ENCODE peak calls at places on chromosomes 6 and 20, in eight cellular contexts. Q, K, Y, B, G, V, M and T are unnamed samples.
A peak's percentile ranks its signal among the peaks of the same experiment; 100 is the strongest.

GRCh38 chr6:36769161-36769675 is 70.0 kb downstream of the CPNE5 start:
- DNase-seq in B (no peak), Q (peak; percentile 81), Y (no peak), G (no peak), V (no peak), M (no peak), K (peak; percentile 52), T (no peak)

GRCh38 chr20:10565191-10565921 is 108.4 kb downstream of the JAG1 start:
- DNase-seq in Y (no peak), B (peak; percentile 47), G (no peak), Q (peak; percentile 57), K (peak; percentile 47), V (no peak), M (no peak), T (no peak)

GRCh38 chr20:23304616-23305015 is 46.0 kb upstream of the NXT1 start:
- DNase-seq in Q (no peak), Y (no peak), K (no peak), B (no peak), G (no peak), V (no peak), M (no peak), T (no peak)

GRCh38 chr6:36963451-36964290 is 9.1 kb downstream of the PI16 start:
- DNase-seq in B (peak; percentile 81), G (no peak), K (no peak), Q (no peak), Y (peak; percentile 99), M (no peak), V (peak; percentile 40), T (no peak)

GRCh38 chr20:51985753-51986152 is 183.4 kb upstream of the SALL4 start:
- DNase-seq in V (no peak), G (no peak), Y (no peak), B (no peak), M (no peak), Q (no peak), K (no peak), T (no peak)

GRCh38 chr6:186221-186965 is 105.9 kb upstream of the DUSP22 start:
- DNase-seq in Q (no peak), B (no peak), M (no peak), K (no peak), V (no peak), Y (no peak), G (no peak), T (no peak)

GRCh38 chr20:35601021-35601973 is 14.3 kb upstream of the SPAG4 start:
- DNase-seq in Y (peak; percentile 62), K (peak; percentile 72), B (peak; percentile 89), V (peak; percentile 78), G (peak; percentile 74), M (peak; percentile 68), Q (no peak), T (peak; percentile 79)

GRCh38 chr6:10205120-10205519 is 209.8 kb downstream of the TFAP2A start:
- DNase-seq in K (no peak), Y (no peak), Q (peak; percentile 4), M (no peak), B (no peak), G (no peak), V (no peak), T (no peak)

GRCh38 chr6:110325197-110325596 is 33.0 kb downstream of the METTL24 start:
- DNase-seq in V (no peak), K (no peak), G (no peak), M (no peak), B (no peak), Y (peak; percentile 23), Q (peak; percentile 41), T (no peak)

GRCh38 chr20:32972181-32973076 is 31.8 kb downstream of the SUN5 start:
- DNase-seq in V (peak; percentile 91), K (no peak), M (no peak), B (no peak), G (no peak), Y (no peak), Q (no peak), T (peak; percentile 94)

GRCh38 chr20:59645316-59645715 is 41.0 kb downstream of the PHACTR3 start:
- DNase-seq in V (no peak), K (no peak), M (no peak), Q (no peak), B (no peak), Y (no peak), G (no peak), T (no peak)

GRCh38 chr6:107698146-107698545 is 126.0 kb downstream of the SCML4 start:
- DNase-seq in V (no peak), B (no peak), Y (no peak), G (no peak), Q (no peak), M (no peak), K (no peak), T (no peak)

GRCh38 chr6:156464100-156464878 is 312.9 kb upstream of the ARID1B start:
- DNase-seq in K (no peak), Y (no peak), B (no peak), M (no peak), V (no peak), Q (no peak), G (no peak), T (no peak)
- H3K4me3 ChIP-seq in K (no peak overlapping the region), Y (no peak overlapping the region), B (no peak overlapping the region), M (no peak overlapping the region), V (no peak overlapping the region), Q (no peak overlapping the region), G (no peak overlapping the region), T (no peak overlapping the region)

DNA sequence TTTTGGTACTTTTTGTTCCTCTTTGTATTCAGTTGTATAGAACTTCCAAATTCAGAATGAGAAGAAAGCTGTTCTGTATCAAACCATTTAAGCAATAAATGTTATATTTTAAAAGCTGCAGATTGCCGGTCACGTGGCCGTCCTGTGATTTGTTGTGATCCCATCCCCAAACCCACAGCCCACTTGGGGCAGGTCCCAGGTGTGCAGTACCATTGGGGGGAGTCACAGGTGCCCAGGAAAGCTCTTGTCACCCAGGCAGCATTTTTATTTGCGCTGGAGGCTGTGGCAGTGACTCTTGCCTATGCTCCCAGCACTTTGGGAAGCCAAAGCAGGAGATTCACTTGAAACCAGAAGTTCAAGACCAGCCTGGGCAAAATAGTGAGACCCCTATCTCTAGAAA is 61.1 kb downstream of the SSR1 start:
- DNase-seq in Y (no peak), G (no peak), M (no peak), K (no peak), V (no peak), B (no peak), Q (no peak), T (no peak)
- H3K4me1 ChIP-seq in Y (peaks cover 12% of the 10 kb centered on the region), G (no peaks in the 10 kb centered on the region), M (no peaks in the 10 kb centered on the region), K (no peaks in the 10 kb centered on the region), V (no peaks in the 10 kb centered on the region), B (peaks cover 2% of the 10 kb centered on the region), Q (peaks cover 4% of the 10 kb centered on the region), T (no peaks in the 10 kb centered on the region)

GRCh38 chr6:104983296-104983695 is 26.4 kb downstream of the LIN28B start:
- DNase-seq in K (no peak), V (no peak), Y (no peak), B (no peak), G (no peak), M (no peak), Q (no peak), T (no peak)
- H3K27ac ChIP-seq in K (no peak overlapping the region), V (no peak overlapping the region), Y (no peak overlapping the region), B (no peak overlapping the region), G (no peak overlapping the region), M (no peak overlapping the region), Q (no peak overlapping the region), T (no peak overlapping the region)

DNA sequence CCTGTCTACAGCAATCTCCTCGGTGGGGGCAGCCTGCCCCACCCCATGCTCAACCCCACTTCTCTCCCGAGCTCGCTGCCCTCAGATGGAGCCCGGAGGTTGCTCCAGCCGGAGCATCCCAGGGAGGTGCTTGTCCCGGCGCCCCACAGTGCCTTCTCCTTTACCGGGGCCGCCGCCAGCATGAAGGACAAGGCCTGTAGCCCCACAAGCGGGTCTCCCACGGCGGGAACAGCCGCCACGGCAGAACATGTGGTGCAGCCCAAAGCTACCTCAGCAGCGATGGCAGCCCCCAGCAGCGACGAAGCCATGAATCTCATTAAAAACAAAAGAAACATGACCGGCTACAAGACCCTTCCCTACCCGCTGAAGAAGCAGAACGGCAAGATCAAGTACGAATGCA is 19.4 kb downstream of the PRDM1 start:
- DNase-seq in M (no peak), B (no peak), G (no peak), Q (no peak), Y (no peak), K (no peak), V (no peak), T (no peak)
- H3K4me3 ChIP-seq in M (no peak overlapping the region), B (no peak overlapping the region), G (no peak overlapping the region), Q (no peak overlapping the region), Y (no peak overlapping the region), K (no peak overlapping the region), V (no peak overlapping the region), T (no peak overlapping the region)

DNA sequence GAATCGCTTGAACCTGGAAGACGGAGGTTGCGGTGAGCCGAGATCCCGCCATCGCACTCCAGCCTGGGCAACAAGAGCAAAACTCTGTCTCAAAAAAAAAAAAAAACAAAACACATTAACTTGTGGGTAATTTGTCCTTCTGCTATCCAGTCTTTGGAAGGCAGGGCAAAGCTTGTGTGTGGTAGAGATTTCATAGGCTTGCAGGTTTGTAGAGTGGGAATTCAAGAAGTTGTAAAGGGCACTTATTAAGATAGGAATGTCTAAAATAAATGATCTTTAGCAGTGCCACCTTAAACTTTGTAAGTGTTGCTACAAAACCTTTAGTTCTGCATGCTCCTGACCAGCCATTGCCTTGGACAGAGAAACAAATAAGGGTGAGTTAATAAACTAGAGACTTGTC is 8.4 kb downstream of the VAPB start:
- DNase-seq in Q (no peak), V (no peak), Y (no peak), M (no peak), K (no peak), G (no peak), B (no peak), T (no peak)
- H3K4me1 ChIP-seq in Q (peaks cover 7% of the 10 kb centered on the region), V (peaks cover 93% of the 10 kb centered on the region), Y (peaks cover 36% of the 10 kb centered on the region), M (no peaks in the 10 kb centered on the region), K (peaks cover 88% of the 10 kb centered on the region), G (peaks cover 15% of the 10 kb centered on the region), B (peaks cover 4% of the 10 kb centered on the region), T (peaks cover 34% of the 10 kb centered on the region)

GRCh38 chr6:39755231-39755630 is 30.0 kb upstream of the KIF6 start:
- DNase-seq in V (no peak), Y (no peak), G (no peak), B (no peak), Q (no peak), M (no peak), K (no peak), T (no peak)

GRCh38 chr6:39752835-39753744 is 27.9 kb upstream of the KIF6 start:
- DNase-seq in M (no peak), B (no peak), Y (no peak), K (no peak), Q (no peak), G (no peak), V (no peak), T (no peak)

GRCh38 chr6:39754493-39755115 is 29.4 kb upstream of the KIF6 start:
- DNase-seq in B (peak; percentile 46), V (no peak), Y (no peak), G (no peak), M (no peak), K (no peak), Q (no peak), T (no peak)

GRCh38 chr6:39756582-39756981 is 31.4 kb upstream of the KIF6 start:
- DNase-seq in Q (no peak), K (peak; percentile 28), Y (no peak), V (no peak), B (no peak), M (no peak), G (no peak), T (no peak)

DNA sequence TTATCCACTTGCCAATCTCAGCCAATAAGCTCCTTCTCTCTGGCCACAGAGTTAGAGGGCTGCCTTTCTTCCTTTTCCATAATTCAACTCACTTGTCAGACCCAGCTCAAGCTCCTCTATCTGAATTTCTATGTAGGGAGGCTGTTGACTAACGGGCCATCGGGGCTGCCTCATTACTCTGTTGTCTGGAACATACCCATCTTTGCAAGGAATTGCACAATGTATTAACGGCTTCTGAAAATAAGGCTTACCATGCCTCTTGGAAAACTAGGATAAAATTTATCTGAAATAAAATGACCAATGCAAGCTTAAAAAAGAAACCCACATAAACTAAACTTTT is 28.5 kb upstream of the KIF6 start:
- DNase-seq in B (no peak), G (peak; percentile 22), M (no peak), Y (no peak), Q (no peak), K (no peak), V (no peak), T (no peak)
- H3K27ac ChIP-seq in B (peak overlapping the region; percentile 75), G (no peak overlapping the region), M (peak overlapping the region; percentile 59), Y (no peak overlapping the region), Q (no peak overlapping the region), K (peak overlapping the region; percentile 27), V (no peak overlapping the region), T (no peak overlapping the region)